ENCODE peak calls at places on chromosomes 13 and 19, in four cellular contexts. One of them, this sample, is unnamed.
A peak's percentile ranks its signal among the peaks of the same experiment; 100 is the strongest.

GRCh38 chr19:8109455-8109854 is 39.9 kb downstream of the FBN3 start:
- DNase-seq in GM12878: no peak
- DNase-seq in K562: no peak
- DNase-seq in HepG2: no peak
- DNase-seq in this sample: no peak

GRCh38 chr13:30340367-30341184 is 33.2 kb upstream of the KATNAL1 start:
- DNase-seq in GM12878: no peak
- DNase-seq in K562: peak; percentile 67
- DNase-seq in HepG2: no peak
- DNase-seq in this sample: no peak

GRCh38 chr19:9940778-9941177 is 4.5 kb upstream of the OLFM2 start:
- DNase-seq in GM12878: no peak
- DNase-seq in K562: no peak
- DNase-seq in HepG2: peak; percentile 26
- DNase-seq in this sample: no peak

GRCh38 chr13:99614465-99614885 is 113.2 kb downstream of the TM9SF2 start:
- DNase-seq in GM12878: no peak
- DNase-seq in K562: peak; percentile 65
- DNase-seq in HepG2: peak; percentile 76
- DNase-seq in this sample: peak; percentile 44

GRCh38 chr13:82993417-82993816 is 888.9 kb downstream of the SLITRK1 start:
- DNase-seq in GM12878: no peak
- DNase-seq in K562: no peak
- DNase-seq in HepG2: no peak
- DNase-seq in this sample: no peak

GRCh38 chr19:39078436-39079200 is 5.5 kb upstream of the ACP7 start:
- DNase-seq in GM12878: no peak
- DNase-seq in K562: no peak
- DNase-seq in HepG2: peak; percentile 30
- DNase-seq in this sample: no peak

GRCh38 chr13:90008707-90009149 is 1338.8 kb upstream of the MIR17HG start:
- DNase-seq in GM12878: no peak
- DNase-seq in K562: no peak
- DNase-seq in HepG2: no peak
- DNase-seq in this sample: peak; percentile 12

GRCh38 chr13:94596575-94596971 is 621 bp upstream of the TGDS start:
- DNase-seq in GM12878: no peak
- DNase-seq in K562: no peak
- DNase-seq in HepG2: no peak
- DNase-seq in this sample: peak; percentile 30

GRCh38 chr13:74287672-74288169 is 153.5 kb upstream of the KLF12 start:
- DNase-seq in GM12878: no peak
- DNase-seq in K562: no peak
- DNase-seq in HepG2: peak; percentile 89
- DNase-seq in this sample: peak; percentile 52
- TF ChIP-seq CREM in GM12878: no peak
- TF ChIP-seq CREM in K562: no peak
- TF ChIP-seq CREM in HepG2: no peak
- TF ChIP-seq CREM in this sample: no peak

DNA sequence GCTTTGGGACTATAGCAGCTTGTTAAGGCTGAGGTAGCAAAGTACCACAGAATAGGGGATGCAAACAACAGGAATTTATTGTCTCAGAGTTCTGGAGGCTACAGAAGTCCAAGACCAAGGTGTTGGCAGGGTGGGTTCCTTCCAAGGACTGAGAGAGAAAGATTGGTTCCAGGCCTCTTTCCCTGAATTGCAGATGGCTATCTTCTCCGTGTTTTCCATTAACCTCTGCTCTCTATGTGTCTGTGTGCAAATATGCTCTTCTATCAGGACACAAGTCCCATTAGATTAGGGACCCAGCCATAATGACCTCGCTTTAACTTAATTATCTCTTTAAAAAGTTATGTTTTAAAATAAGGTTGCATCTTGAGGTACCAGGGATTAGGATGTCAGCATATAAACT is 1732.9 kb upstream of the SLC10A2 start:
- DNase-seq in GM12878: no peak
- DNase-seq in K562: no peak
- DNase-seq in HepG2: no peak
- DNase-seq in this sample: no peak
- TF ChIP-seq MAX in GM12878: no peak
- TF ChIP-seq MAX in K562: no peak
- TF ChIP-seq MAX in HepG2: no peak
- TF ChIP-seq MAX in this sample: no peak

DNA sequence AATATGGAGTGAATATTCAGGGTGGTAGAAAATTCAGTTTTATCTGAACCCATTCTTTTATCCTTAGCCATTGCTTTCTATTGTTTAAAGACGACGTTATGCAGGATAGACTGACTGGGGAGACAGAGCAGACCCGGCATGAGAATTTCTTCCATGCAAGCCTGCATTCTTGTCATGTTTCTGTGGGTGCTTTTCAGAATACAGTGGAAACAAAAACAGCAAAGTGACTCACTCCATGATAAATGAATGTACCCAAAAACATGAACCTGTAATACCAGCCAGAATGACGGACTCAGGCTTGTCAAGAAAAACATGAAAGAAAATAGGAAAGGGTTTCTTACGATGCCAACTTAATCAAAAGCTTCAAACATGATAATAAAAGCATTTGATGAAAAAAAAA is 924.0 kb downstream of the EFNB2 start:
- DNase-seq in GM12878: no peak
- DNase-seq in K562: no peak
- DNase-seq in HepG2: no peak
- DNase-seq in this sample: no peak
- TF ChIP-seq CREM in GM12878: no peak
- TF ChIP-seq CREM in K562: no peak
- TF ChIP-seq CREM in HepG2: no peak
- TF ChIP-seq CREM in this sample: no peak

DNA sequence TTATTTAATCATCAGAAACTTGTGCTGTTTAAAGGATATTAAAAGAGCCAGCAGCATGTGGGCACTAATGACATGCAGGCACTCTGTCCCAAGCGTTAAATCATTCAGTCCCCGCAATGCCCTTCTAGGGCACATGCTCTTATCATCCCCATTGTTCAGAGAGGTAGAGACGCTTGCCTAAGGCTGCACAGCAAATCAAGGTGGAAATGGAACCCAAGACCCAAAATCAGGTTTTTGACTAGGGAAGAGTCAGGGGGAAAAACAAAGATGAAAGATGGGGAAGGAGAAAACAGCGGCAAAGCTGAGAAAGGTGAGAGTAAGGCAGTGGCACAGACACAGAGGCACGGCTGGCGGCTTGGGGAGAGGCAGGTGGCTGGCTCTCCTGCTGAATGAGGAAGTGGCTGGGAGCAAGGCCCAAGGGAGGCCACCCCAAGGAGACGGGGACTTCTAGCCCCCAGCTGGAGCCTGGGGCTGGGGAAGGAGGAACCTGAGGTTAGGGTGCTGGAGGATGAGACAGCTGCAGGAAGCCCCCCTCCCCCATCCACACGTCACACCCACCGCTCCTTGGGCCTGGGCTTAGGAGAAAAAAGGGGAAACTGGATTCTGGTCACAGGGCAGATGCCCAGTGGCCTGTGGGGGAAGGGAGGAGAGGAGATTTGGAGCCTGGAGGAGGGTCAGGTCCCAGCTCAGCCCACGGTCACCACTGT is 1.0 kb upstream of the TYROBP start:
- DNase-seq in GM12878: no peak
- DNase-seq in K562: peak; percentile 59
- DNase-seq in HepG2: no peak
- DNase-seq in this sample: no peak
- TF ChIP-seq MAX in GM12878: no peak
- TF ChIP-seq MAX in K562: peak; percentile 76
- TF ChIP-seq MAX in HepG2: no peak
- TF ChIP-seq MAX in this sample: no peak

GRCh38 chr19:47156861-47157454 is 26.3 kb downstream of the SAE1 start:
- DNase-seq in GM12878: peak; percentile 24
- DNase-seq in K562: no peak
- DNase-seq in HepG2: no peak
- DNase-seq in this sample: no peak

GRCh38 chr19:47158879-47159509 is 28.4 kb downstream of the SAE1 start:
- DNase-seq in GM12878: no peak
- DNase-seq in K562: no peak
- DNase-seq in HepG2: no peak
- DNase-seq in this sample: no peak

GRCh38 chr19:47155141-47155540 is 24.5 kb downstream of the SAE1 start:
- DNase-seq in GM12878: no peak
- DNase-seq in K562: no peak
- DNase-seq in HepG2: no peak
- DNase-seq in this sample: no peak

GRCh38 chr19:47158367-47158791 is 27.7 kb downstream of the SAE1 start:
- DNase-seq in GM12878: no peak
- DNase-seq in K562: no peak
- DNase-seq in HepG2: no peak
- DNase-seq in this sample: no peak

GRCh38 chr19:47157455-47158321 is 27.1 kb downstream of the SAE1 start:
- DNase-seq in GM12878: no peak
- DNase-seq in K562: no peak
- DNase-seq in HepG2: no peak
- DNase-seq in this sample: peak; percentile 72
- TF ChIP-seq CREM in GM12878: no peak
- TF ChIP-seq CREM in K562: no peak
- TF ChIP-seq CREM in HepG2: no peak
- TF ChIP-seq CREM in this sample: no peak

DNA sequence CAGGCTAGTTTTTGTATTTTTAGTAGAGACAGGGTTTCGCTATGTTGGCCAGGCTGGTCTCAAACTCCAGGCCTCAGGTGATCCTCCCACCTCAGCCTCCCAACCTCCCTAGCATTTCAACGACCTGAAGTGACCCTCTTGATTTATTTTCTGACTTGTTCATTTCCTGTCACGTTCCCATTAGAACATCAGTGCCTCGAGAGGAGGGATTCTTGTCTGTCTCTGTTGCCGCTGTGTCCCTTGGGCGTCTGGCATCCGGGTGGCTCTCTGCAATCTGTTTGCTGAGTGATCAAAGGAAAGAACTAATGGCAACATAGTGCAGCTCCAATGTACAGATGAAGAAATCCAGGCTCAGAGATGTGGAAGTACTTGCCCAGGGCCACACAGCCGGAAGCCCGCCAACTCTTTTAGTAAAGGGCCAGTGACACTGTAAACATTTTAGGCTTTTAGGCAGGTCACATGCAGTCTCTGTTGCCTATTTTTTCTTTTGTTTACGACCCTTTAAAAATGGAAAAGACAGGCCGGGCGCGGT is 47.5 kb downstream of the NFIC start:
- DNase-seq in GM12878: no peak
- DNase-seq in K562: no peak
- DNase-seq in HepG2: peak; percentile 98
- DNase-seq in this sample: no peak
- TF ChIP-seq MAX in GM12878: no peak
- TF ChIP-seq MAX in K562: no peak
- TF ChIP-seq MAX in HepG2: no peak
- TF ChIP-seq MAX in this sample: no peak

GRCh38 chr19:32070101-32070500 is 275.3 kb upstream of the ZNF507 start:
- DNase-seq in GM12878: no peak
- DNase-seq in K562: no peak
- DNase-seq in HepG2: no peak
- DNase-seq in this sample: no peak
- TF ChIP-seq CREM in GM12878: no peak
- TF ChIP-seq CREM in K562: no peak
- TF ChIP-seq CREM in HepG2: no peak
- TF ChIP-seq CREM in this sample: no peak

GRCh38 chr13:20441879-20442278 is 83.8 kb downstream of the CRYL1 start:
- DNase-seq in GM12878: no peak
- DNase-seq in K562: no peak
- DNase-seq in HepG2: no peak
- DNase-seq in this sample: no peak
- TF ChIP-seq MAX in GM12878: no peak
- TF ChIP-seq MAX in K562: no peak
- TF ChIP-seq MAX in HepG2: no peak
- TF ChIP-seq MAX in this sample: no peak

DNA sequence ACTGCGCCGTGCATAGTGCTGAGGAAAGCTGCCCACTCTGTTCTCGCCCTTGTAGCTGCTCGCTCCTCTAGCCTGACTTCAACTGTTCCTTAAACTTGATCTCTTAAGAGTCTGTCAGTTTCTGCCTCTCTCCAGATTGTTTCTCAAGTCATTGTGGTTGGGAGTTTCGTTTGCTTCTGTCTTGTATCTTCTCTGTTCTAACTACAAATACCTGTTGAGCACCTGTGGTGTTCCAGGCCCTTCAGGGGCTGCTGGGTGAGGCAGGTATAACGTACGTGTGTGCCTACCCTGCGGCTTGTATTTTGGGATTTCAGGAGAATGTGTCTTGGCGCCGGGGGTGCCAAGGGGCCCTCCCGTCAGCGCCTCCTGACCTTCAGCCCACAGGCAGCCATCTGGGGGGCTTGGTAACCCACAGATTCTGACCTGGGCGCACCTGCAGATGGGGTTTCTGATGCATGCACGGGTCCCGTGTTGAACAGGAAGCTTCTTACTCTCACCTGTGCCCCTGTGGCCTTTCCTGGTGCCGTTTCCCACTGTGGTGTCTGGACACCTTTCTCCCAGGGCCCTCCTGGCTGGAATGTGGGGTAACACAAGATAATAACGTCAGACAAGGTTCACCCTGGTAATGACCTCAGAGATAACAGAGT is 17.2 kb upstream of the DCUN1D2 start:
- DNase-seq in GM12878: no peak
- DNase-seq in K562: no peak
- DNase-seq in HepG2: no peak
- DNase-seq in this sample: no peak
- TF ChIP-seq CREM in GM12878: no peak
- TF ChIP-seq CREM in K562: no peak
- TF ChIP-seq CREM in HepG2: no peak
- TF ChIP-seq CREM in this sample: no peak

GRCh38 chr13:72643339-72643989 is 84.0 kb downstream of the MZT1 start:
- DNase-seq in GM12878: no peak
- DNase-seq in K562: peak; percentile 40
- DNase-seq in HepG2: peak; percentile 41
- DNase-seq in this sample: peak; percentile 52
- TF ChIP-seq MAX in GM12878: no peak
- TF ChIP-seq MAX in K562: no peak
- TF ChIP-seq MAX in HepG2: no peak
- TF ChIP-seq MAX in this sample: no peak

This sample was measured in WTC11.